ENCODE peak calls at places on chromosomes 6 and 20, in six cellular contexts. J is neuronal stem cell, O is IMR-90, N is H1, E is H9, U is mesenchymal stem cell. K is an unnamed sample.
A peak's percentile ranks its signal among the peaks of the same experiment; 100 is the strongest.

GRCh38 chr6:109440325-109441068 is at the start of the genes PPIL6 and SMPD2:
- DNase-seq in J (peak; percentile 94), O (peak; percentile 87), N (peak; percentile 67), E (peak; percentile 91), U (peak; percentile 90), K (peak; percentile 95)

GRCh38 chr6:49490633-49491032 is 9.1 kb upstream of the GLYATL3 start:
- DNase-seq in J (no peak), O (no peak), N (no peak), E (no peak), U (no peak), K (no peak)

GRCh38 chr6:83958250-83958685 is 75.3 kb upstream of the MRAP2 start:
- DNase-seq in J (no peak), O (peak; percentile 44), N (no peak), E (no peak), U (peak; percentile 7), K (no peak)

GRCh38 chr6:100339574-100340255 is 125.0 kb downstream of the SIM1 start:
- DNase-seq in J (no peak), O (peak; percentile 13), N (no peak), E (no peak), U (no peak), K (no peak)

GRCh38 chr20:19129976-19130612 is 82.3 kb upstream of the SLC24A3 start:
- DNase-seq in J (no peak), O (no peak), N (no peak), E (no peak), U (no peak), K (no peak)

GRCh38 chr6:73610444-73611275 is 43.1 kb downstream of the SLC17A5 start:
- DNase-seq in J (no peak), O (peak; percentile 66), N (no peak), E (no peak), U (peak; percentile 55), K (peak; percentile 30)

GRCh38 chr6:16836186-16836981 is 75.1 kb upstream of the ATXN1 start:
- DNase-seq in J (peak; percentile 49), O (peak; percentile 26), N (no peak), E (no peak), U (peak; percentile 59), K (no peak)

GRCh38 chr6:130717657-130718056 is 109.5 kb upstream of the SMLR1 start:
- DNase-seq in J (no peak), O (no peak), N (no peak), E (no peak), U (no peak), K (no peak)

GRCh38 chr6:90687751-90688380 is 101.0 kb upstream of the MAP3K7 start:
- DNase-seq in J (no peak), O (no peak), N (no peak), E (no peak), U (no peak), K (peak; percentile 23)

GRCh38 chr20:63392465-63393365 is 31.6 kb upstream of the CHRNA4 start:
- DNase-seq in J (no peak), O (no peak), N (no peak), E (no peak), U (no peak), K (no peak)

GRCh38 chr6:46296586-46296985 is 125.8 kb upstream of the ENPP5 start:
- DNase-seq in J (no peak), O (no peak), N (no peak), E (no peak), U (no peak), K (no peak)

GRCh38 chr6:7628479-7628878 is 38.5 kb downstream of the SNRNP48 start:
- DNase-seq in J (no peak), O (peak; percentile 71), N (no peak), E (no peak), U (no peak), K (no peak)

GRCh38 chr6:151661509-151661908 is 146.0 kb upstream of the ESR1 start:
- DNase-seq in J (no peak), O (no peak), N (no peak), E (no peak), U (no peak), K (no peak)

GRCh38 chr6:156175971-156176421 is 601.2 kb upstream of the ARID1B start:
- DNase-seq in J (peak; percentile 59), O (no peak), N (peak; percentile 73), E (peak; percentile 76), U (peak; percentile 3), K (peak; percentile 88)

GRCh38 chr20:31410011-31410410 is 4.0 kb upstream of the DEFB121 start:
- DNase-seq in J (no peak), O (no peak), N (no peak), E (no peak), U (no peak), K (no peak)

GRCh38 chr20:25051386-25052155 is 6.4 kb downstream of the ACSS1 start:
- DNase-seq in J (no peak), O (no peak), N (no peak), E (no peak), U (no peak), K (no peak)

GRCh38 chr6:107491791-107492674 is 2.1 kb downstream of the SOBP start:
- DNase-seq in J (no peak), O (peak; percentile 56), N (no peak), E (no peak), U (peak; percentile 16), K (no peak)

GRCh38 chr6:130423044-130423443 is 57.2 kb downstream of the TMEM200A start:
- DNase-seq in J (no peak), O (peak; percentile 22), N (no peak), E (no peak), U (no peak), K (no peak)

GRCh38 chr6:33837971-33838665 is 34.3 kb upstream of the MLN start:
- DNase-seq in J (no peak), O (peak; percentile 56), N (no peak), E (no peak), U (peak; percentile 64), K (peak; percentile 81)

GRCh38 chr20:48339147-48339985 is 488.4 kb downstream of the PREX1 start:
- DNase-seq in J (no peak), O (peak; percentile 77), N (no peak), E (no peak), U (peak; percentile 22), K (no peak)

GRCh38 chr6:46963039-46963438 is 41.3 kb upstream of the ADGRF5 start:
- DNase-seq in J (no peak), O (no peak), N (no peak), E (no peak), U (no peak), K (no peak)

GRCh38 chr6:72524011-72524645 is 97.7 kb upstream of the KCNQ5 start:
- DNase-seq in J (no peak), O (no peak), N (no peak), E (no peak), U (no peak), K (no peak)

GRCh38 chr6:118216751-118217150 is 309.7 kb downstream of the SLC35F1 start:
- DNase-seq in J (no peak), O (no peak), N (no peak), E (no peak), U (no peak), K (no peak)

GRCh38 chr6:129353067-129353466 is 356.9 kb downstream of the ARHGAP18 start:
- DNase-seq in J (no peak), O (no peak), N (no peak), E (no peak), U (no peak), K (no peak)

GRCh38 chr6:155126727-155127439 is 131.8 kb downstream of the TIAM2 start:
- DNase-seq in J (no peak), O (peak; percentile 80), N (no peak), E (peak; percentile 43), U (peak; percentile 85), K (peak; percentile 88)

GRCh38 chr6:30613251-30614043 is 3.6 kb downstream of the PPP1R10 start:
- DNase-seq in J (no peak), O (peak; percentile 52), N (no peak), E (no peak), U (peak; percentile 36), K (no peak)

GRCh38 chr6:125245523-125246264 is 56.1 kb downstream of the HDDC2 start:
- DNase-seq in J (no peak), O (no peak), N (no peak), E (peak; percentile 56), U (no peak), K (peak; percentile 64)

GRCh38 chr6:69089539-69089938 is 454.5 kb downstream of the ADGRB3 start:
- DNase-seq in J (no peak), O (no peak), N (no peak), E (no peak), U (no peak), K (no peak)

GRCh38 chr6:6191476-6191875 is 129.0 kb downstream of the F13A1 start:
- DNase-seq in J (peak; percentile 35), O (no peak), N (no peak), E (peak; percentile 58), U (no peak), K (peak; percentile 64)

GRCh38 chr6:12245763-12246720 is 44.1 kb upstream of the EDN1 start:
- DNase-seq in J (no peak), O (peak; percentile 39), N (no peak), E (no peak), U (peak; percentile 5), K (peak; percentile 81)

GRCh38 chr6:10373642-10374359 is 41.1 kb downstream of the TFAP2A start:
- DNase-seq in J (no peak), O (peak; percentile 9), N (no peak), E (no peak), U (no peak), K (no peak)
- H2BK15ac ChIP-seq in J (no peak overlapping the region), O (no peak overlapping the region), N (no peak overlapping the region), E (no peak overlapping the region), U (no peak overlapping the region), K (no peak overlapping the region)

GRCh38 chr20:50057409-50058053 is 55.4 kb downstream of the UBE2V1 start:
- DNase-seq in J (no peak), O (no peak), N (no peak), E (no peak), U (no peak), K (no peak)
- H4K8ac ChIP-seq in J (no peak overlapping the region), O (no peak overlapping the region), N (no peak overlapping the region), E (no peak overlapping the region), U (no peak overlapping the region), K (no peak overlapping the region)

DNA sequence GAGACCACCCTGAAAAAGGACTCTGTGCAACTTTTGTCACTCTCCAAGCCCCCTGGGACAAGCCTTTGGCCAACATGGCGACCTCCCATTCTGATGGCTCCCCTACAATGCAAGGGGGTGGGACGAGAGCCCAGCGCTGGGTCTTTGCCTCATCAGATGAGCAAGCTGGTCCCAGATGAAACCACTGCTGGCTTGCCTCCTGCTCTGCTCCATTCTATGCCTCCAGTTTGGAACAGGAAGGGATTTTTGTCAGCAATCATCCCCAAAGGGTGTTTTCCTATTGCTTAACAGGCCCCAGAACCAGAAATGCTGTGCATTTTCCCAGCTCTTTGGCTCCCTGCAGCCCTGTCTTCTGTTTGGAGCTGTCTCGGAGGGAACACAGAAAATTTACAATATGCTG is 412.7 kb downstream of the MAFB start:
- DNase-seq in J (no peak), O (no peak), N (no peak), E (peak; percentile 67), U (no peak), K (no peak)
- H2BK120ac ChIP-seq in J (no peak overlapping the region), O (no peak overlapping the region), N (no peak overlapping the region), E (no peak overlapping the region), U (peak overlapping the region; percentile 8), K (peak overlapping the region; percentile 47)

DNA sequence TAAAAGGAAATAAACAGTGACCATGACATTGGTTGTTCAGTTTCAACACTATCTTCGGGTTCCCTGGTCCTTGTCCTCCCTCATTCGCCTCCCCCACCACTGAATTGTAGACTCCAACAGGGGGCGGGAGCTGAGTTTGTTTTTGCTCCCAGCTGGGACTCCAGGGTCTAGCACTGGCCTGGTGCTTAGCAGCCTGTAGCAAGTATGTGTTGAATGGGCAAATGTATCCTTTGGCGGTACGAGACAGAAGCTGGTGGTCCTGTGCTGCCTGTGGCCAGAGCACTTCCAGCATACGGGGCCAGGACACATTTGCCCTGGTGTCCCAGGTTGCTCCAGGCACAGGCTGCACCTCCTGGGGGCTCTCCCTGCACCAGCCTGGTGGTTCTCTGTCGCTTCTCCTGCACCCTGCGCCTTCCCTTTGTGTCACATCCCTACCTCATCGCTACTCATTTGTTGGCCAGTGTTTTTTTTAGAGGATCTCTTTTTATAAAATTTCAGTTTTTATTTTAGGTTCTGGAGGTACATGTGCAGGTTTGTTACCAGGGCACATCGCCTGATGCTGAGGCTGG is 40.1 kb downstream of the PHACTR3 start:
- DNase-seq in J (no peak), O (no peak), N (no peak), E (no peak), U (no peak), K (no peak)
- H2BK15ac ChIP-seq in J (no peak overlapping the region), O (no peak overlapping the region), N (no peak overlapping the region), E (no peak overlapping the region), U (no peak overlapping the region), K (no peak overlapping the region)

K was measured in mesendoderm.